ENCODE peak calls at places on chromosomes 6 and 20, in seven cellular contexts. A is neural progenitor cell, I is hepatocyte, T is PC-3, K is MM.1S, M is HCT116, R is GM23338. U is an unnamed sample.

GRCh38 chr6:75524322-75524972 is 30.8 kb upstream of the FILIP1 start:
- DNase-seq in T (peak; percentile 88), M (peak; percentile 10), I (peak; percentile 73), K (no peak), A (peak; percentile 6), R (peak; percentile 1), U (peak; percentile 79)

GRCh38 chr6:166940643-166941068 is 15.7 kb downstream of the RNASET2 start:
- DNase-seq in A (no peak), T (peak; percentile 85), I (no peak), R (no peak), M (peak; percentile 65), K (no peak), U (peak; percentile 54)

GRCh38 chr20:15882553-15882952 is 690.7 kb downstream of the KIF16B start:
- DNase-seq in M (no peak), K (no peak), T (peak; percentile 43), I (no peak), R (no peak), A (no peak), U (peak; percentile 11)

GRCh38 chr20:50478162-50479036 is 31.8 kb upstream of the PTPN1 start:
- DNase-seq in R (peak; percentile 88), T (peak; percentile 73), M (peak; percentile 47), K (no peak), I (peak; percentile 80), A (peak; percentile 77), U (peak; percentile 87)

GRCh38 chr6:21098744-21099143 is 494.8 kb upstream of the SOX4 start:
- DNase-seq in I (no peak), R (peak; percentile 42), M (no peak), T (no peak), K (no peak), A (peak; percentile 62), U (no peak)

GRCh38 chr20:3247638-3248037 is 8.6 kb upstream of the SLC4A11 start:
- DNase-seq in I (no peak), M (no peak), K (no peak), A (no peak), T (no peak), R (peak; percentile 20), U (peak; percentile 18)

GRCh38 chr6:105424177-105424783 is 21.4 kb upstream of the PREP start:
- DNase-seq in M (peak; percentile 62), A (peak; percentile 65), K (peak; percentile 64), I (peak; percentile 69), R (peak; percentile 86), T (peak; percentile 70), U (peak; percentile 66)

GRCh38 chr6:133835901-133836300 is 53.0 kb upstream of the TCF21 start:
- DNase-seq in I (no peak), T (peak; percentile 4), K (no peak), A (no peak), R (no peak), M (no peak), U (peak; percentile 26)

GRCh38 chr6:81309841-81310240 is 442.6 kb downstream of the TENT5A start:
- DNase-seq in I (no peak), A (no peak), M (no peak), T (no peak), R (no peak), K (no peak), U (peak; percentile 35)

GRCh38 chr20:4869290-4870193 is 131.8 kb downstream of the SLC23A2 start:
- DNase-seq in I (peak; percentile 44), T (peak; percentile 92), R (peak; percentile 45), M (no peak), K (no peak), A (no peak), U (no peak)

GRCh38 chr6:21891065-21891464 is 297.5 kb downstream of the SOX4 start:
- DNase-seq in M (no peak), R (peak; percentile 69), I (no peak), A (no peak), K (no peak), T (no peak), U (no peak)

GRCh38 chr20:53597521-53598120 is 4.0 kb upstream of the ZNF217 start:
- DNase-seq in I (peak; percentile 30), M (no peak), R (no peak), A (no peak), T (peak; percentile 42), K (no peak), U (no peak)

GRCh38 chr20:20465259-20465658 is 97.4 kb downstream of the INSM1 start:
- DNase-seq in I (no peak), A (peak; percentile 57), T (peak; percentile 25), R (peak; percentile 84), K (no peak), M (no peak), U (peak; percentile 23)

GRCh38 chr6:136641166-136641565 is 90.9 kb upstream of the MAP7 start:
- DNase-seq in M (no peak), A (no peak), K (no peak), I (no peak), T (no peak), R (no peak), U (no peak)

GRCh38 chr6:122755901-122756300 is 23.6 kb upstream of the FABP7 start:
- DNase-seq in K (no peak), R (peak; percentile 82), M (no peak), I (no peak), T (no peak), A (no peak), U (no peak)

GRCh38 chr6:157860505-157860991 is 37.5 kb downstream of the SNX9 start:
- DNase-seq in I (no peak), A (no peak), T (peak; percentile 6), R (no peak), M (no peak), K (no peak), U (no peak)

GRCh38 chr6:149169761-149170359 is 147.7 kb upstream of the TAB2 start:
- DNase-seq in R (no peak), K (no peak), A (no peak), T (peak; percentile 79), I (no peak), M (no peak), U (peak; percentile 66)

GRCh38 chr6:149084761-149085574 is 232.5 kb upstream of the TAB2 start:
- DNase-seq in K (no peak), M (no peak), A (no peak), R (no peak), I (no peak), T (no peak), U (no peak)

GRCh38 chr20:33310327-33310899 is 27.4 kb downstream of the BPIFB1 start:
- DNase-seq in R (no peak), A (no peak), I (no peak), M (no peak), K (no peak), T (no peak), U (no peak)

GRCh38 chr6:115001726-115002436 is 659.1 kb upstream of the HS3ST5 start:
- DNase-seq in K (peak; percentile 24), R (no peak), I (no peak), M (no peak), A (no peak), T (peak; percentile 4), U (no peak)

GRCh38 chr6:134245691-134246090 is 72.2 kb downstream of the SGK1 start:
- DNase-seq in I (no peak), R (no peak), K (no peak), T (no peak), M (no peak), A (no peak), U (no peak)

DNA sequence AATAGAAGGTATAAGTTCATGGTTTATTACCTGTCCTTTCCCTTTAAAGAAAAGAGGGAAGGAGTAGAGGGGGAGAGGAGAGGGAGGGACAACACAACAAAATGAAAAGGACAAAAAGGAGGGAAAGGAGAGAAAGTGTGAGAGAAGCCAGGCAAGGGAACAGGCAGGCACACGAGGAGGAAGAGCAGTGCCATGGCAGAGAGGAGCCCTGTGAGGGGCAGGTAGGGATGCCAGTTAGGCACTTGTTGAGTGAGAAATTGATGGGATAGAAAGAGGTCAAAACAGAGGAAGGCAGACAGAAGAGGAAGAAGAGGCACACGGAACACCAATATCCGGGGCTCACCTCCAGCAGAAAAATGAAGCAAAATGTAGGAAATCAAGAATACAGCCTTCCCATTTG is 42.5 kb downstream of the TNFAIP3 start:
- DNase-seq in M (no peak), A (no peak), T (no peak), K (no peak), R (no peak), I (no peak), U (no peak)
- TF ChIP-seq EZH2phosphoT487 in M (no peak), A (no peak), T (no peak), K (no peak), R (no peak), I (no peak), U (no peak)

GRCh38 chr6:88633782-88634181 is 329.6 kb downstream of the RNGTT start:
- DNase-seq in A (no peak), R (no peak), K (no peak), T (no peak), M (no peak), I (no peak), U (no peak)

GRCh38 chr6:88631830-88632229 is 331.6 kb downstream of the RNGTT start:
- DNase-seq in I (no peak), M (no peak), A (no peak), T (no peak), K (no peak), R (no peak), U (no peak)

GRCh38 chr6:88626460-88626859 is 337.0 kb downstream of the RNGTT start:
- DNase-seq in M (no peak), R (no peak), T (no peak), I (no peak), K (no peak), A (no peak), U (no peak)

GRCh38 chr6:88629838-88630462 is 333.5 kb downstream of the RNGTT start:
- DNase-seq in M (no peak), A (peak; percentile 79), I (no peak), R (peak; percentile 81), K (no peak), T (no peak), U (no peak)
- TF ChIP-seq EZH2 in M (no peak), A (no peak), I (no peak), R (no peak), K (no peak), T (no peak), U (no peak)

DNA sequence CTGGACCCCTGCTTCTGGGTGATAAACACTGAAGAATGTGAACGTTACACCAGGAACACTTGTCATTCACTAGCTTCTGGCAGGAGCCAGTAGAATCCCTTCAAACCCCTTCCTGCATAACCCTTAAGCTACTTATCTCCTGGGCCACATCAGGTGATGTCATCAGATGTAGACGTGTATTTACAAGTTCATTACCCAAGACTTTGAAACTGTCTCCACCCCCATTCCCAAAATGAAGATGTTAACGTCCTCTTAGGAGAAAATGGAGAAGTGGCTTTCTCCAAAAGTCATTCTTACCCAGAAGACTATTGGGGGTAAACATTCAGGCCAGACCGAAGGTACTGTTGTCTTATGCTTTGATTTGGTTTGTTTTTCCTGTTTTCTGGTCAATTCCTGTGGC is 107.9 kb upstream of the CD93 start:
- DNase-seq in R (no peak), A (no peak), K (no peak), I (no peak), M (no peak), T (no peak), U (no peak)
- H3K4me2 ChIP-seq in R (no peak overlapping the region), A (no peak overlapping the region), K (no peak overlapping the region), I (no peak overlapping the region), M (no peak overlapping the region), T (no peak overlapping the region), U (no peak overlapping the region)

GRCh38 chr20:54763366-54763765 is 288.0 kb downstream of the DOK5 start:
- DNase-seq in T (no peak), M (no peak), R (no peak), I (no peak), K (no peak), A (no peak), U (no peak)

DNA sequence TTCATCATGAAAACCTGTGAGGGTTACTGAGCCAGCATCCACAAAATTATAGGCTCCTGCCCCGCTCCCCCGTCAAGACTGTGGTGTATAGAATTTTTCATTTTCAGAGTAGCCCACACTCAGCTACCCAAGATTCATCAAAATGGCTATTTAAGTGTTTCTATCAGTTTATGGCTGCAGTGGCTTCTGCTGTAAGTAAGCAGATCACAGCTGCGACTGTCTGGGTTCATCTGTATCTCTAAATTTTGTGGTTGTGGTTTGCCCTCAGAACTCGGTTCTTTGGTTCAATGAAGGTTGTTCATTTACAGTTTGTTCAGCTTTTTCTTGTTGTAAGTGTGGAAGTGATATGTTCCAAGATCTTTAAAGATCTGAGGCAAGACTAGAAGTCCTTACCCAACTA is 284.2 kb downstream of the DOK5 start:
- DNase-seq in R (no peak), M (no peak), T (no peak), K (no peak), I (no peak), A (no peak), U (no peak)
- TF ChIP-seq EZH2phosphoT487 in R (no peak), M (no peak), T (no peak), K (no peak), I (no peak), A (no peak), U (no peak)